ENCODE peak calls at places on chromosomes 5 and 9, in six cellular contexts. A is cardiac septum, E is activated T-cell treated with anti-CD3 and anti-CD28 coated beads for 1 hour, T is EL, V is T-helper 2 cell, G is sigmoid colon. U is an unnamed sample.

GRCh38 chr5:132526290-132526973 is 16.9 kb downstream of the IL5 start:
- DNase-seq in T (peak; percentile 68), E (no peak), A (no peak), V (no peak), G (no peak), U (no peak)

GRCh38 chr9:19431361-19432171 is 22.8 kb downstream of the ACER2 start:
- DNase-seq in A (no peak), E (no peak), V (no peak), T (no peak), G (peak; percentile 78), U (no peak)

GRCh38 chr5:122661496-122662180 is 113.2 kb upstream of the SNX2 start:
- DNase-seq in A (no peak), T (no peak), V (no peak), G (no peak), E (no peak), U (no peak)

GRCh38 chr5:159058928-159059636 is 40.6 kb downstream of the EBF1 start:
- DNase-seq in A (no peak), E (no peak), T (no peak), G (no peak), V (no peak), U (no peak)

GRCh38 chr9:113993838-113994540 is 84.1 kb downstream of the AMBP start:
- DNase-seq in G (peak; percentile 79), A (peak; percentile 89), E (no peak), T (no peak), V (no peak), U (no peak)

GRCh38 chr5:10768304-10768899 is 7.4 kb upstream of the DAP start:
- DNase-seq in G (no peak), T (no peak), V (no peak), A (no peak), E (no peak), U (no peak)

GRCh38 chr5:82312373-82312856 is 34.3 kb upstream of the RPS23 start:
- DNase-seq in T (peak; percentile 69), G (peak; percentile 67), A (no peak), V (no peak), E (no peak), U (peak; percentile 1)

GRCh38 chr9:89625721-89626687 is 21.2 kb downstream of the GADD45G start:
- DNase-seq in T (no peak), E (no peak), V (no peak), G (no peak), A (no peak), U (no peak)

GRCh38 chr5:5141625-5142527 is 1.7 kb downstream of the ADAMTS16 start:
- DNase-seq in A (no peak), T (peak; percentile 70), V (peak; percentile 24), E (peak; percentile 45), G (peak; percentile 65), U (peak; percentile 18)

GRCh38 chr5:150622157-150622556 is 18.3 kb upstream of the SYNPO start:
- DNase-seq in G (no peak), E (no peak), A (no peak), V (no peak), T (no peak), U (no peak)

GRCh38 chr5:151499636-151500035 is 52.2 kb downstream of the SLC36A1 start:
- DNase-seq in T (no peak), V (no peak), G (no peak), E (no peak), A (no peak), U (no peak)

GRCh38 chr5:162289489-162289888 is 221.9 kb downstream of the GABRG2 start:
- DNase-seq in A (no peak), V (no peak), E (no peak), T (no peak), G (no peak), U (no peak)